ENCODE peak calls at places on chromosomes 5 and 9, in four cellular contexts. One of them, this sample, is unnamed.

GRCh38 chr5:117615226-117615625 is 1040.6 kb upstream of the SEMA6A start:
- DNase-seq in HepG2: no peak
- DNase-seq in K562: no peak
- DNase-seq in SK-N-SH: no peak
- DNase-seq in this sample: no peak

GRCh38 chr5:124438390-124439380 is 307.8 kb downstream of the ZNF608 start:
- DNase-seq in K562: no peak
- DNase-seq in HepG2: no peak
- DNase-seq in SK-N-SH: no peak
- DNase-seq in this sample: no peak

GRCh38 chr9:93712896-93713295 is 136.5 kb downstream of the PHF2 start:
- DNase-seq in HepG2: no peak
- DNase-seq in K562: no peak
- DNase-seq in SK-N-SH: no peak
- DNase-seq in this sample: no peak

GRCh38 chr9:89766981-89767380 is 162.2 kb downstream of the GADD45G start:
- DNase-seq in HepG2: no peak
- DNase-seq in K562: no peak
- DNase-seq in SK-N-SH: no peak
- DNase-seq in this sample: no peak

GRCh38 chr9:129317179-129318011 is 139.3 kb upstream of the IER5L start:
- DNase-seq in HepG2: peak; percentile 69
- DNase-seq in SK-N-SH: peak; percentile 63
- DNase-seq in K562: peak; percentile 39
- DNase-seq in this sample: no peak

GRCh38 chr5:131389096-131389868 is 125.4 kb downstream of the CDC42SE2 start:
- DNase-seq in HepG2: no peak
- DNase-seq in SK-N-SH: no peak
- DNase-seq in K562: no peak
- DNase-seq in this sample: no peak

GRCh38 chr9:118871531-118871930 is 497.7 kb downstream of the BRINP1 start:
- DNase-seq in K562: no peak
- DNase-seq in HepG2: no peak
- DNase-seq in SK-N-SH: no peak
- DNase-seq in this sample: no peak

GRCh38 chr5:10724799-10725507 is 36.1 kb downstream of the DAP start:
- DNase-seq in HepG2: peak; percentile 76
- DNase-seq in K562: peak; percentile 91
- DNase-seq in SK-N-SH: peak; percentile 39
- DNase-seq in this sample: no peak

GRCh38 chr9:72354704-72355103 is 10.3 kb downstream of the ZFAND5 start:
- DNase-seq in SK-N-SH: no peak
- DNase-seq in K562: no peak
- DNase-seq in HepG2: no peak
- DNase-seq in this sample: no peak

GRCh38 chr5:57442080-57442839 is 40.4 kb downstream of the ACTBL2 start:
- DNase-seq in HepG2: no peak
- DNase-seq in K562: peak; percentile 31
- DNase-seq in SK-N-SH: no peak
- DNase-seq in this sample: no peak

GRCh38 chr5:151202381-151203139 is 21.3 kb downstream of the CCDC69 start:
- DNase-seq in SK-N-SH: no peak
- DNase-seq in HepG2: no peak
- DNase-seq in K562: no peak
- DNase-seq in this sample: no peak

GRCh38 chr9:34176089-34176488 is 2.8 kb upstream of the UBAP1 start:
- DNase-seq in HepG2: no peak
- DNase-seq in K562: no peak
- DNase-seq in SK-N-SH: no peak
- DNase-seq in this sample: no peak

GRCh38 chr9:37034320-37034937 is 361 bp upstream of the PAX5 start:
- DNase-seq in HepG2: no peak
- DNase-seq in SK-N-SH: peak; percentile 79
- DNase-seq in K562: no peak
- DNase-seq in this sample: no peak

GRCh38 chr9:117013596-117013995 is 326.5 kb downstream of the TRIM32 start:
- DNase-seq in K562: no peak
- DNase-seq in SK-N-SH: peak; percentile 18
- DNase-seq in HepG2: no peak
- DNase-seq in this sample: no peak

GRCh38 chr5:14265574-14265973 is 122.4 kb downstream of the TRIO start:
- DNase-seq in SK-N-SH: no peak
- DNase-seq in K562: no peak
- DNase-seq in HepG2: peak; percentile 53
- DNase-seq in this sample: no peak

GRCh38 chr9:137095664-137096517 is 9.1 kb downstream of the MAN1B1 start:
- DNase-seq in HepG2: no peak
- DNase-seq in K562: no peak
- DNase-seq in SK-N-SH: peak; percentile 59
- DNase-seq in this sample: peak; percentile 61

GRCh38 chr9:2486988-2487387 is 134.6 kb upstream of the VLDLR start:
- DNase-seq in K562: no peak
- DNase-seq in HepG2: no peak
- DNase-seq in SK-N-SH: no peak
- DNase-seq in this sample: no peak

GRCh38 chr5:130710596-130710995 is 454.5 kb downstream of the HINT1 start:
- DNase-seq in K562: no peak
- DNase-seq in SK-N-SH: no peak
- DNase-seq in HepG2: peak; percentile 33
- DNase-seq in this sample: no peak

GRCh38 chr5:1763548-1763911 is 36.1 kb downstream of the MRPL36 start:
- DNase-seq in K562: peak; percentile 67
- DNase-seq in HepG2: peak; percentile 43
- DNase-seq in SK-N-SH: peak; percentile 78
- DNase-seq in this sample: no peak

GRCh38 chr5:159961176-159961689 is 45.0 kb downstream of the ADRA1B start:
- DNase-seq in HepG2: no peak
- DNase-seq in SK-N-SH: no peak
- DNase-seq in K562: no peak
- DNase-seq in this sample: no peak

GRCh38 chr5:170483701-170484458 is 19.9 kb upstream of the KCNIP1 start:
- DNase-seq in K562: no peak
- DNase-seq in HepG2: no peak
- DNase-seq in SK-N-SH: no peak
- DNase-seq in this sample: no peak

GRCh38 chr5:154049685-154050084 is 10.9 kb downstream of the MFAP3 start:
- DNase-seq in HepG2: no peak
- DNase-seq in SK-N-SH: no peak
- DNase-seq in K562: no peak
- DNase-seq in this sample: no peak

GRCh38 chr5:150604010-150604409 is 36.5 kb upstream of the SYNPO start:
- DNase-seq in SK-N-SH: no peak
- DNase-seq in HepG2: no peak
- DNase-seq in K562: no peak
- DNase-seq in this sample: no peak

GRCh38 chr9:20760246-20760901 is 76.3 kb downstream of the FOCAD start:
- DNase-seq in K562: no peak
- DNase-seq in SK-N-SH: no peak
- DNase-seq in HepG2: no peak
- DNase-seq in this sample: no peak

GRCh38 chr9:34431661-34432060 is 26.7 kb downstream of the FAM219A start:
- DNase-seq in SK-N-SH: peak; percentile 36
- DNase-seq in K562: no peak
- DNase-seq in HepG2: no peak
- DNase-seq in this sample: no peak

GRCh38 chr9:127159949-127160610 is 37.6 kb upstream of the ANGPTL2 start:
- DNase-seq in SK-N-SH: no peak
- DNase-seq in HepG2: no peak
- DNase-seq in K562: no peak
- DNase-seq in this sample: no peak

GRCh38 chr5:53603009-53603687 is 42.7 kb downstream of the NDUFS4 start:
- DNase-seq in SK-N-SH: peak; percentile 3
- DNase-seq in K562: no peak
- DNase-seq in HepG2: no peak
- DNase-seq in this sample: no peak

GRCh38 chr5:147081256-147081872 is 153.5 kb upstream of the STK32A start:
- DNase-seq in HepG2: no peak
- DNase-seq in K562: no peak
- DNase-seq in SK-N-SH: no peak
- DNase-seq in this sample: no peak

GRCh38 chr9:123537809-123538208 is 181.8 kb downstream of the CRB2 start:
- DNase-seq in SK-N-SH: no peak
- DNase-seq in K562: no peak
- DNase-seq in HepG2: peak; percentile 25
- DNase-seq in this sample: no peak

GRCh38 chr5:90528704-90529233 is 615 bp downstream of the LYSMD3 start:
- DNase-seq in K562: peak; percentile 58
- DNase-seq in HepG2: no peak
- DNase-seq in SK-N-SH: peak; percentile 10
- DNase-seq in this sample: no peak

GRCh38 chr5:137280656-137281055 is 218.5 kb downstream of the SPOCK1 start:
- DNase-seq in K562: no peak
- DNase-seq in HepG2: no peak
- DNase-seq in SK-N-SH: no peak
- DNase-seq in this sample: no peak

GRCh38 chr9:128828719-128829452 is 708 bp downstream of the SPOUT1 start:
- DNase-seq in K562: no peak
- DNase-seq in SK-N-SH: no peak
- DNase-seq in HepG2: no peak
- DNase-seq in this sample: no peak

GRCh38 chr9:70218767-70219166 is 40.0 kb upstream of the SMC5 start:
- DNase-seq in SK-N-SH: no peak
- DNase-seq in HepG2: no peak
- DNase-seq in K562: no peak
- DNase-seq in this sample: no peak

GRCh38 chr5:116576043-116576713 is 1.6 kb upstream of the SEMA6A start:
- DNase-seq in SK-N-SH: peak; percentile 94
- DNase-seq in HepG2: peak; percentile 24
- DNase-seq in K562: peak; percentile 48
- DNase-seq in this sample: no peak

GRCh38 chr5:58281189-58281588 is 178.7 kb downstream of the PLK2 start:
- DNase-seq in K562: no peak
- DNase-seq in SK-N-SH: no peak
- DNase-seq in HepG2: no peak
- DNase-seq in this sample: no peak

GRCh38 chr5:97044057-97044456 is 98.4 kb downstream of the LIX1 start:
- DNase-seq in SK-N-SH: no peak
- DNase-seq in K562: peak; percentile 44
- DNase-seq in HepG2: peak; percentile 27
- DNase-seq in this sample: no peak

GRCh38 chr5:171808453-171808852 is 22.8 kb downstream of the SMIM23 start:
- DNase-seq in HepG2: no peak
- DNase-seq in SK-N-SH: no peak
- DNase-seq in K562: no peak
- DNase-seq in this sample: no peak

GRCh38 chr5:171806976-171807823 is 21.6 kb downstream of the SMIM23 start:
- DNase-seq in HepG2: no peak
- DNase-seq in SK-N-SH: no peak
- DNase-seq in K562: no peak
- DNase-seq in this sample: no peak

GRCh38 chr5:171810217-171810616 is 24.6 kb downstream of the SMIM23 start:
- DNase-seq in SK-N-SH: no peak
- DNase-seq in K562: no peak
- DNase-seq in HepG2: no peak
- DNase-seq in this sample: no peak

GRCh38 chr5:171813270-171813669 is 27.7 kb downstream of the SMIM23 start:
- DNase-seq in K562: no peak
- DNase-seq in SK-N-SH: no peak
- DNase-seq in HepG2: no peak
- DNase-seq in this sample: no peak

GRCh38 chr5:171808951-171809350 is 23.3 kb downstream of the SMIM23 start:
- DNase-seq in HepG2: no peak
- DNase-seq in SK-N-SH: no peak
- DNase-seq in K562: no peak
- DNase-seq in this sample: no peak
- TF ChIP-seq SIN3A in HepG2: no peak
- TF ChIP-seq SIN3A in SK-N-SH: no peak
- TF ChIP-seq SIN3A in K562: no peak
- TF ChIP-seq SIN3A in this sample: no peak

DNA sequence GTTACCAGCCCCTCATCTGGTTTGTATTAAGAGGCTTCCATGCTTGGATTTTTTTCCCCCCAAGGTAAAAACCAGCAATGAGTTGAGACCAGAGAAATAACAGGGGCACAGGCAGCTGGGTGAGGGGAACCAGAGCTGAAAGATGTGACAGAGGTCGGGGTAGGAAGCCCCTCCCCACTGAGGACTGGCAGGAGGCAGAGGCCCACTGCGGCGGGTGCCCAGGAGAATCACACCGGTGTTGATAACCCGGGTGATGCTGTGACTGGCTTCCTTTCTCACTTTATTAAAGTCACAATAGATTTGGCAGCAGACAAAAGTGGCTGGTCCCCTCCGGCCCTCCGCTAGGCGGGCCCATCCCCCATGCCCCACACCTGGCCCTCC is 116.5 kb upstream of the PHYKPL start:
- DNase-seq in K562: no peak
- DNase-seq in HepG2: no peak
- DNase-seq in SK-N-SH: peak; percentile 95
- DNase-seq in this sample: no peak
- TF ChIP-seq NFIC in K562: no peak
- TF ChIP-seq NFIC in HepG2: no peak
- TF ChIP-seq NFIC in SK-N-SH: no peak
- TF ChIP-seq NFIC in this sample: no peak

GRCh38 chr5:79488058-79488457 is 25.9 kb downstream of the HOMER1 start:
- DNase-seq in SK-N-SH: peak; percentile 33
- DNase-seq in K562: no peak
- DNase-seq in HepG2: no peak
- DNase-seq in this sample: no peak

GRCh38 chr5:79488775-79489174 is 25.2 kb downstream of the HOMER1 start:
- DNase-seq in K562: no peak
- DNase-seq in HepG2: no peak
- DNase-seq in SK-N-SH: no peak
- DNase-seq in this sample: no peak

GRCh38 chr5:79487251-79487650 is 26.7 kb downstream of the HOMER1 start:
- DNase-seq in SK-N-SH: no peak
- DNase-seq in HepG2: no peak
- DNase-seq in K562: no peak
- DNase-seq in this sample: no peak

GRCh38 chr5:79484731-79485130 is 29.2 kb downstream of the HOMER1 start:
- DNase-seq in SK-N-SH: no peak
- DNase-seq in HepG2: no peak
- DNase-seq in K562: no peak
- DNase-seq in this sample: no peak

GRCh38 chr5:79486116-79486515 is 27.8 kb downstream of the HOMER1 start:
- DNase-seq in SK-N-SH: no peak
- DNase-seq in K562: no peak
- DNase-seq in HepG2: no peak
- DNase-seq in this sample: no peak
- TF ChIP-seq SIN3A in SK-N-SH: no peak
- TF ChIP-seq SIN3A in K562: no peak
- TF ChIP-seq SIN3A in HepG2: no peak
- TF ChIP-seq SIN3A in this sample: no peak

GRCh38 chr5:111984044-111984443 is 227.1 kb upstream of the NREP start:
- DNase-seq in HepG2: no peak
- DNase-seq in SK-N-SH: peak; percentile 21
- DNase-seq in K562: no peak
- DNase-seq in this sample: no peak
- TF ChIP-seq NFIC in HepG2: no peak
- TF ChIP-seq NFIC in SK-N-SH: peak; percentile 53
- TF ChIP-seq NFIC in K562: no peak
- TF ChIP-seq NFIC in this sample: peak; percentile 75

This sample was measured in GM12878.